ENCODE peak calls at places on chromosome 16, in four cellular contexts. C is Peyer's patch, N is body of pancreas, K is right lobe of liver. S is an unnamed sample.

GRCh38 chr16:59543641-59544040 is 809.5 kb upstream of the GOT2 start:
- DNase-seq in C (no peak), N (no peak), K (no peak), S (no peak)

GRCh38 chr16:3458278-3458851 is 14.9 kb downstream of the NAA60 start:
- DNase-seq in C (no peak), N (peak), K (peak), S (peak)

GRCh38 chr16:19583665-19584300 is 28.3 kb downstream of the VPS35L start:
- DNase-seq in C (no peak), N (peak), K (no peak), S (peak)

GRCh38 chr16:10123141-10123540 is 59.1 kb downstream of the GRIN2A start:
- DNase-seq in C (no peak), N (no peak), K (no peak), S (no peak)

GRCh38 chr16:521381-522210 is 5.9 kb upstream of the CAPN15 start:
- DNase-seq in C (no peak), N (peak), K (no peak), S (no peak)

GRCh38 chr16:56620311-56620897 is 5.2 kb upstream of the MT1E start:
- DNase-seq in C (no peak), N (no peak), K (no peak), S (no peak)

GRCh38 chr16:10526962-10527361 is 53.4 kb downstream of the EMP2 start:
- DNase-seq in C (no peak), N (no peak), K (no peak), S (no peak)

GRCh38 chr16:87855852-87856715 is 13.2 kb downstream of the SLC7A5 start:
- DNase-seq in C (peak), N (peak), K (peak), S (peak)

GRCh38 chr16:29986231-29986630 is 9.2 kb downstream of the HIRIP3 start:
- DNase-seq in C (no peak), N (no peak), K (peak), S (no peak)

GRCh38 chr16:1054660-1055556 is 17.6 kb upstream of the SSTR5 start:
- DNase-seq in C (peak), N (peak), K (peak), S (peak)

GRCh38 chr16:78108451-78108850 is 9.0 kb downstream of the WWOX start:
- DNase-seq in C (no peak), N (no peak), K (no peak), S (no peak)

GRCh38 chr16:3467920-3468319 is 24.4 kb downstream of the NAA60 start:
- DNase-seq in C (no peak), N (no peak), K (no peak), S (no peak)

GRCh38 chr16:180921-181667 is 835 bp downstream of the HBQ1 start:
- DNase-seq in C (peak), N (peak), K (peak), S (peak)

GRCh38 chr16:69703638-69704037 is 22.7 kb downstream of the NQO1 start:
- DNase-seq in C (no peak), N (no peak), K (no peak), S (no peak)

GRCh38 chr16:19542138-19542821 is 13.2 kb upstream of the VPS35L start:
- DNase-seq in C (no peak), N (no peak), K (no peak), S (no peak)

GRCh38 chr16:51157698-51158097 is 6.6 kb upstream of the SALL1 start:
- DNase-seq in C (no peak), N (no peak), K (no peak), S (no peak)

GRCh38 chr16:27520982-27521673 is 28.6 kb downstream of the GTF3C1 start:
- DNase-seq in C (no peak), N (peak), K (no peak), S (no peak)

GRCh38 chr16:80317132-80318098 is 223.4 kb upstream of the DYNLRB2 start:
- DNase-seq in C (no peak), N (no peak), K (no peak), S (no peak)

GRCh38 chr16:54509406-54509931 is 222.9 kb upstream of the IRX3 start:
- DNase-seq in C (no peak), N (no peak), K (no peak), S (no peak)

GRCh38 chr16:56266981-56267607 is 75.8 kb downstream of the GNAO1 start:
- DNase-seq in C (no peak), N (no peak), K (no peak), S (no peak)

GRCh38 chr16:31094088-31094423 is 541 bp downstream of the VKORC1 start:
- DNase-seq in C (no peak), N (peak), K (no peak), S (no peak)

GRCh38 chr16:83356266-83356665 is 451.5 kb upstream of the HSBP1 start:
- DNase-seq in C (no peak), N (peak), K (no peak), S (peak)

GRCh38 chr16:63890723-63891122 is 1231.1 kb downstream of the CDH11 start:
- DNase-seq in C (no peak), N (no peak), K (no peak), S (no peak)

GRCh38 chr16:80015566-80015965 is 415.0 kb upstream of the MAF start:
- DNase-seq in C (no peak), N (no peak), K (no peak), S (no peak)

GRCh38 chr16:81846105-81846504 is 67.0 kb downstream of the PLCG2 start:
- DNase-seq in C (no peak), N (no peak), K (no peak), S (no peak)

GRCh38 chr16:11302977-11303376 is 21.8 kb upstream of the PRM1 start:
- DNase-seq in C (no peak), N (peak), K (no peak), S (no peak)

GRCh38 chr16:87317766-87318121 is 552 bp upstream of the C16orf95 start:
- DNase-seq in C (no peak), N (peak), K (peak), S (peak)

GRCh38 chr16:31459722-31460581 is 651 bp downstream of the ARMC5 start:
- DNase-seq in C (peak), N (peak), K (peak), S (peak)

GRCh38 chr16:87240211-87241134 is 76.7 kb downstream of the C16orf95 start:
- DNase-seq in C (no peak), N (no peak), K (no peak), S (no peak)

GRCh38 chr16:31256466-31256865 is 3.3 kb upstream of the ITGAM start:
- DNase-seq in C (no peak), N (no peak), K (no peak), S (no peak)

GRCh38 chr16:50721549-50722409 is 20.1 kb upstream of the CYLD start:
- DNase-seq in C (no peak), N (peak), K (no peak), S (no peak)

GRCh38 chr16:797120-797420 is 3.5 kb downstream of the GNG13 start:
- DNase-seq in C (no peak), N (no peak), K (no peak), S (no peak)

GRCh38 chr16:47574091-47575054 is 113.2 kb downstream of the PHKB start:
- DNase-seq in C (no peak), N (no peak), K (no peak), S (peak)

GRCh38 chr16:9713151-9713550 is 469.1 kb downstream of the GRIN2A start:
- DNase-seq in C (no peak), N (no peak), K (no peak), S (no peak)

GRCh38 chr16:29147710-29148425 is 163.0 kb downstream of the LAT start:
- DNase-seq in C (no peak), N (no peak), K (peak), S (no peak)

GRCh38 chr16:83244057-83244456 is 563.7 kb upstream of the HSBP1 start:
- DNase-seq in C (no peak), N (no peak), K (no peak), S (no peak)

GRCh38 chr16:58459344-58460218 is 40.4 kb upstream of the NDRG4 start:
- DNase-seq in C (no peak), N (peak), K (no peak), S (peak)

GRCh38 chr16:89426736-89427525 is 63.4 kb downstream of the ANKRD11 start:
- DNase-seq in C (no peak), N (no peak), K (no peak), S (no peak)

GRCh38 chr16:30764086-30764485 is 2.0 kb downstream of the RNF40 start:
- DNase-seq in C (no peak), N (no peak), K (no peak), S (no peak)

GRCh38 chr16:70437582-70438324 is 1.1 kb downstream of the ST3GAL2 start:
- DNase-seq in C (no peak), N (peak), K (no peak), S (no peak)

GRCh38 chr16:74699666-74700065 is 996 bp downstream of the MLKL start:
- DNase-seq in C (no peak), N (no peak), K (peak), S (no peak)

GRCh38 chr16:74698220-74698619 is 2.4 kb downstream of the MLKL start:
- DNase-seq in C (no peak), N (no peak), K (no peak), S (no peak)

GRCh38 chr16:74695450-74696422 is 4.9 kb downstream of the MLKL start:
- DNase-seq in C (peak), N (peak), K (peak), S (peak)

DNA sequence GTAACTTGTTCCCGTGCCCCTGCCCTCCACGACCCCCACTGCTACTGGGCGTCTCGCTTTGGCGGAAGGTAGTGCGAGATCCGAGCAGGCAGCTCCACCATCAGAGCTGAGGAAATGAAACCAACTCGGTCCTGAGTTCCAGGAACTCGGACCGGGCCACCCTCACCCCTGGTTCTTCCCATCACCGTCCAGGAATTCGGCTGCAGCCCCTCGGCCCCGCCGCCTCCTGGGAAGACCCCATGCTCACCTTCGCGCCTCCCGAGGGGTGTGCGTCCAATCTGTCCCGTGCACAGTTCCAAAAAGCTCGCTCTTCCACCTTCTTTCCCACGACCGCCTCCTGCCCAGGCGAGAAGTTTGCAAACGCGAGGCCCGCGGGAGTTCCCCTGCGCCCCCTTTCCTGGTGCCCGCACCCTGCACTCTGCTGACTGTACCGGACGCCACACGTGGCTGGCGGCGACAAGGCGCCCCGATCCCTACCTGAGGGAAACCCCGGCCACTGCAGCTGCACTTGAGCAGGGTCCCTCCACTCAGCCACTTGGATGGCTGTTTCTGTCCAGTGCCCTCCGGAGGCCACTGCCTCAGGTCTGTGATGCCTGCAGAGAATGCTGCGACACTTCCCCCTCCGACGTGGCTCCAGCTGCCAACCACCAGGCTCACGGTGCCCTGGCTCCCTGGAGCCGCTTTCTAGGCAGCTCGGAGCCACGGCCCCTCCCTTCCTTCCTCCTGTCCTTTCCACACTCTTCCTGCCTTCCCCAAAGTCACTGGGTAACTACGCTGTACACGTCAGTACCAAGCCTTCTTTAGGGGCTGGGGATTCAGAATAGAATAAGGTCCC is at the start of gene MLKL:
- DNase-seq in C (peak), N (peak), K (peak), S (peak)
- TF ChIP-seq POLR2A in C (peak), N (peak), K (peak), S (peak)

DNA sequence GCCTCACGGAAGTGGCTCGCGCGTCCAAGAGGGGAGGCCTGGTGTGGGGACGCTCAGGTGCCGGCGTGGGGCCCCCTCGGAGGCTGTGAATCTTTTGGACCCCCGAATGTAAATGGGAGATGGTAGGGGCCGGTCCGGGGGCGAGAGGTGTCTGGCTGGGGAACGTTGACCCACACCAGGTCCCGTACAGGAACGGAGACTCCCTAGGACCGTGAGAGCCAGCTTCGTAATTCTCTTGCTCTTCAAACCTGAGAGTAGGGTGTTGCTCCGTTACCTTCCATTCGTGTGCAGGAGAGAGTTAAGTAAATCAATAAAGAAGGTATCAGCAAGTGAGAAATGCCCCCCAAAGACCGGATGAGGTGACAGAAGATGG is 483 bp downstream of the LYRM1 start:
- DNase-seq in C (no peak), N (no peak), K (no peak), S (no peak)
- TF ChIP-seq POLR2A in C (no peak), N (no peak), K (no peak), S (peak)

DNA sequence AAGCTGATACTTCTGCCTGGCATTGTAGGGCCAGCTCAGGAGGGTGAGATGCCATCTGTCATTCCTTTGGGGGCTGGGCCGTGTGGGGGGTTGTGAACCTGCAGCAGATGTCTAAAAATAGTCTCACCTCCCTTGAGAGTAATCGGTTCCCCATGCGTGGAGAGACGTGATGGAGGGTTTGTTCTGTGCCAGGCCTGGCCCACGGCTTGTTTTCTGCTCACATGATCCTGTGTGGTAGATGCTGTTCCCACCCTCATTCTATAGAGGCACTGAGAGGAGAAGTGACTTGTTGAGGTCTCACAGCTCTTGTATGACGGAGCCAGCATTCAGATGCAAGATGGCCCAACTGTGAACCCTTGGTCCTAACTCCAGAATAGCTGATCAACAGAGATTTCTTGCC is 4.6 kb downstream of the IRF8 start:
- DNase-seq in C (peak), N (no peak), K (no peak), S (no peak)
- TF ChIP-seq POLR2A in C (no peak), N (no peak), K (no peak), S (no peak)

DNA sequence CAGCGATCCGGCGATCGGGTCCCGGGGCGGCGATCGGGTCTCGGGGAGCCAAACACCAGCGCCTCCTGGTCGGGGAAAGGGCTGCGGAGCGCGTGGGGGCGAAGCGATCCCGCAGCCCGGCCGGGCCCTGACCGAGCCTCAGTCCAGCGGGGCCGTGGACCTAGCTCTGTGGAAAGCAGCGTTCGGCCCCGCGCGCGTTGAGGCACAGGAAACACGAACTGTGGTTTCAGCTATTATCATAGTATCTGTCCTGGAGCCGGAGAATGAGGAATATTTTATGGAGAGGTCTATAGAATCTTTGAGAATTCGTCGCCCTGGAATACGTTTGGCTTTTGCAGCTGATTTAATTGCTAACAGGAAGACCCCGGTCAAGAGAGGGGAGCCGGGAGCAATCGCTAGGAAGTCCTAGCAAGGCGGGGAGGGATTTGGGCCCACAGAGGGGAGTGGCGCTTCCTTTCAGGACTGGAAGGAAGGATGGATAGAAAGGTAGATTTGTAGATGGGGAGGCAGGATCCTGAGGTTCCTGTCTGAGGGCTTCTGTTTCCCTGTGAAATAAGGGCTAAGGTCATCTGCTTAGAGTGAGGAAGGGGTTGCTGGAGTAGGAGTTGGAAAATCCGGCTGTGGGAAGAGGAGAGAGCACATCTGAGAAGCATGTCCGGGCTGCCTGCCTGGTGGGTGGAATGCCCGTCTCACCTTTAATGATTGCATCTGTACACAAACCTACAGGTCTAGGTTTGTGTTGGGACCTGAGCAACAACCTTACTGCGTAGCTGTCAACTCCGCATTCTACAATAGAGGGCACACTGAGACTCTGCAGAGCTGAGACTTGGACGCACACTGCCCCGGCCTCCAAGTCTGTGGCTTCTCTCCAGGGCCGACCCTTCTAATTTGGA is 770 bp downstream of the CCNF start:
- DNase-seq in C (no peak), N (no peak), K (no peak), S (peak)
- TF ChIP-seq POLR2A in C (no peak), N (no peak), K (no peak), S (no peak)

GRCh38 chr16:25066747-25067631 is 44.6 kb upstream of the LCMT1 start:
- DNase-seq in C (peak), N (peak), K (peak), S (peak)
- TF ChIP-seq POLR2A in C (peak), N (peak), K (peak), S (peak)

DNA sequence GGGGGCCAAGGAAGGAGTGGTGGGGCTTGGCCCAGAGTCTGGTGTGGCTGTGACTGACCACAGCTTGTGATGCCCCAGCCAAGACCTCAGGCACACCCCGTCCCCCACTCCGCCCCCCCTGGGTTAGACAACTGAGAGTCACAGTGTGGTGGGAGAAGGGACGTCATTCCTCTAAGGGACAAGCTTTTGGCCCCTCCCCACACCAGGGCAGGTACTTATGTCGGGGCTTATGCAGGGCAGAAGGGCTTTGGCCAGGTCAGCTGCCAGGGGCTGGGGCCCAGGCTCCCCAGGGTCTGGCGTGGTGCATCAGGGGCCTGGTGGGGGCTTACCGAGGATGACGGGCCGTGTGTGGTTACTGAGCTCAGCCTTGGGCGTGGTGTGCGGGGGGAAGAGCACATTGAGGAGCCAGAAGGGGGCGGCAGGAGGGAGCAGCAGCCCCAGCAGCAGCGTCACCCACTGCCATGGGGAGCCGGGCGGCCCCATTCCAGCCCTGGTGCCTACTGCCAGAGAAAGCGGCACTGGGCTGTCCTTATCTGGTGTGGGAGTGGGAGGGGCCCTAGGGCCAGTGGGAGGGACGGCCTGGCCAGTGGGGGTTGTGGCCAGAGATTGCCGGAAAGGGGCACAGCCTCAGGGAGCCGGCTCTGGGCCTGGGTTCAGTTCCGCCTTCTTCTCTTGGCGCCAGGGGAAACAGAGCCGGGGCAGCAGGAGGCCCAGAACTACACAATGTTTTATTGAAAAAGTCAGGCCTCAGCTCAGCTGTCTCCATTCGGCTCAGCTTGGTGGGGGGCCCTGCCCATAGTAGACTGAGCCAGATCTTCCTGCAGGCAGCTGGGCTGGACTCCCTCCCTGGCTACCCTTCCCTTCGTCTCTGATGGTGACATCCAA is at the start of gene LCAT:
- DNase-seq in C (no peak), N (no peak), K (peak), S (peak)
- TF ChIP-seq POLR2A in C (no peak), N (no peak), K (peak), S (no peak)